ENCODE peak calls at places on chromosomes 4 and X, in seven cellular contexts. One of them, this sample, is unnamed.

GRCh38 chrX:71098302-71098701 is 2.7 kb downstream of the FOXO4 start:
- DNase-seq in right lobe of liver: no peak
- DNase-seq in H54: peak
- DNase-seq in erythroblast: peak
- DNase-seq in A549: peak
- DNase-seq in lower leg skin: no peak
- DNase-seq in heart left ventricle: peak
- DNase-seq in this sample: no peak

GRCh38 chrX:139831689-139832456 is 101.0 kb downstream of the ATP11C start:
- DNase-seq in heart left ventricle: no peak
- DNase-seq in erythroblast: no peak
- DNase-seq in A549: no peak
- DNase-seq in H54: peak
- DNase-seq in right lobe of liver: no peak
- DNase-seq in lower leg skin: peak
- DNase-seq in this sample: peak

GRCh38 chr4:122639181-122639580 is 18.3 kb upstream of the IL21 start:
- DNase-seq in heart left ventricle: no peak
- DNase-seq in A549: no peak
- DNase-seq in H54: no peak
- DNase-seq in right lobe of liver: no peak
- DNase-seq in erythroblast: no peak
- DNase-seq in lower leg skin: no peak
- DNase-seq in this sample: no peak

GRCh38 chr4:53128959-53129358 is 236.9 kb downstream of the SCFD2 start:
- DNase-seq in erythroblast: no peak
- DNase-seq in H54: no peak
- DNase-seq in A549: no peak
- DNase-seq in lower leg skin: peak
- DNase-seq in right lobe of liver: peak
- DNase-seq in heart left ventricle: peak
- DNase-seq in this sample: no peak

GRCh38 chr4:91116861-91117260 is 989.7 kb downstream of the CCSER1 start:
- DNase-seq in H54: no peak
- DNase-seq in lower leg skin: no peak
- DNase-seq in heart left ventricle: no peak
- DNase-seq in erythroblast: peak
- DNase-seq in right lobe of liver: no peak
- DNase-seq in A549: no peak
- DNase-seq in this sample: no peak

GRCh38 chr4:55157559-55158277 is 32.3 kb upstream of the KDR start:
- DNase-seq in right lobe of liver: no peak
- DNase-seq in H54: no peak
- DNase-seq in A549: no peak
- DNase-seq in lower leg skin: no peak
- DNase-seq in heart left ventricle: no peak
- DNase-seq in erythroblast: no peak
- DNase-seq in this sample: no peak

GRCh38 chr4:57265831-57266582 is 155.8 kb upstream of the IGFBP7 start:
- DNase-seq in erythroblast: no peak
- DNase-seq in heart left ventricle: no peak
- DNase-seq in H54: no peak
- DNase-seq in lower leg skin: no peak
- DNase-seq in right lobe of liver: no peak
- DNase-seq in A549: no peak
- DNase-seq in this sample: no peak

GRCh38 chr4:72505314-72505744 is 63.7 kb downstream of the ADAMTS3 start:
- DNase-seq in right lobe of liver: no peak
- DNase-seq in heart left ventricle: no peak
- DNase-seq in lower leg skin: no peak
- DNase-seq in erythroblast: peak
- DNase-seq in A549: no peak
- DNase-seq in H54: no peak
- DNase-seq in this sample: no peak

GRCh38 chrX:7996414-7996813 is 69.2 kb upstream of the PNPLA4 start:
- DNase-seq in H54: no peak
- DNase-seq in A549: no peak
- DNase-seq in right lobe of liver: no peak
- DNase-seq in lower leg skin: no peak
- DNase-seq in erythroblast: peak
- DNase-seq in heart left ventricle: no peak
- DNase-seq in this sample: no peak

GRCh38 chr4:84493092-84493850 is 5.8 kb downstream of the NKX6-1 start:
- DNase-seq in right lobe of liver: no peak
- DNase-seq in A549: no peak
- DNase-seq in lower leg skin: no peak
- DNase-seq in erythroblast: no peak
- DNase-seq in H54: no peak
- DNase-seq in heart left ventricle: no peak
- DNase-seq in this sample: no peak

GRCh38 chr4:89829470-89830138 is 7.4 kb downstream of the SNCA start:
- DNase-seq in heart left ventricle: no peak
- DNase-seq in A549: no peak
- DNase-seq in lower leg skin: peak
- DNase-seq in erythroblast: peak
- DNase-seq in H54: no peak
- DNase-seq in right lobe of liver: no peak
- DNase-seq in this sample: no peak

GRCh38 chrX:47190445-47191269 is 3.0 kb upstream of the UBA1 start:
- DNase-seq in right lobe of liver: peak
- DNase-seq in A549: peak
- DNase-seq in heart left ventricle: peak
- DNase-seq in lower leg skin: peak
- DNase-seq in erythroblast: peak
- DNase-seq in H54: peak
- DNase-seq in this sample: peak
- TF ChIP-seq POLR2A in right lobe of liver: peak
- TF ChIP-seq POLR2A in A549: peak
- TF ChIP-seq POLR2A in heart left ventricle: peak
- TF ChIP-seq POLR2A in lower leg skin: no peak
- TF ChIP-seq POLR2A in erythroblast: peak
- TF ChIP-seq POLR2A in H54: peak
- TF ChIP-seq POLR2A in this sample: peak

DNA sequence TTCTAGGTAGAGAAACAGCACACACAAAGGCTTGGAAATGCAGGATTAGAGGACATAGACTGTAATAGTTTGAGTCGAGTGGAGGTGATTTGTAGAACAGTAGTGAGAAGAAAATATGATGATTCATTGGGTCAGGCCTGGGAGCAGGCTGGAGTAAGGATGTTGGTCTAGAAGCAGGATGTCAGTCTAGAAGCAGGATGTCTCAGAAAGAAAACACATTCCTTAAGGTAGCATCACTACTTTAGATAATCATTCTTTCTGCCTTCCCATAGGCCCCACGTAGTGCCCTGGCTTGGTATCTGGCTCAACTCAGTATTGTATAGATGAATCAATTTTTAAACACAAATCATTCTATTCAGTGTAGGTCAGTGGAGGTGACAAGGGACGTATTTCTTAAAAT is 11.2 kb upstream of the DACH2 start:
- DNase-seq in heart left ventricle: no peak
- DNase-seq in H54: no peak
- DNase-seq in lower leg skin: no peak
- DNase-seq in A549: no peak
- DNase-seq in right lobe of liver: no peak
- DNase-seq in erythroblast: no peak
- DNase-seq in this sample: no peak
- TF ChIP-seq POLR2A in heart left ventricle: no peak
- TF ChIP-seq POLR2A in H54: no peak
- TF ChIP-seq POLR2A in lower leg skin: no peak
- TF ChIP-seq POLR2A in A549: no peak
- TF ChIP-seq POLR2A in right lobe of liver: no peak
- TF ChIP-seq POLR2A in erythroblast: no peak
- TF ChIP-seq POLR2A in this sample: no peak

GRCh38 chr4:76950052-76950845 is 697 bp downstream of the SEPTIN11 start:
- DNase-seq in heart left ventricle: peak
- DNase-seq in erythroblast: peak
- DNase-seq in A549: peak
- DNase-seq in H54: peak
- DNase-seq in right lobe of liver: peak
- DNase-seq in lower leg skin: peak
- DNase-seq in this sample: peak
- TF ChIP-seq POLR2A in heart left ventricle: peak
- TF ChIP-seq POLR2A in erythroblast: no peak
- TF ChIP-seq POLR2A in A549: no peak
- TF ChIP-seq POLR2A in H54: no peak
- TF ChIP-seq POLR2A in right lobe of liver: no peak
- TF ChIP-seq POLR2A in lower leg skin: no peak
- TF ChIP-seq POLR2A in this sample: no peak

GRCh38 chrX:154444001-154444754 is at the start of gene FAM50A:
- DNase-seq in A549: peak
- DNase-seq in right lobe of liver: peak
- DNase-seq in erythroblast: peak
- DNase-seq in lower leg skin: peak
- DNase-seq in H54: peak
- DNase-seq in heart left ventricle: peak
- DNase-seq in this sample: peak
- TF ChIP-seq POLR2A in A549: peak
- TF ChIP-seq POLR2A in right lobe of liver: peak
- TF ChIP-seq POLR2A in erythroblast: no peak
- TF ChIP-seq POLR2A in lower leg skin: no peak
- TF ChIP-seq POLR2A in H54: peak
- TF ChIP-seq POLR2A in heart left ventricle: peak
- TF ChIP-seq POLR2A in this sample: no peak

GRCh38 chrX:102018208-102018607 is 86.4 kb upstream of the ZMAT1 start:
- DNase-seq in erythroblast: no peak
- DNase-seq in heart left ventricle: no peak
- DNase-seq in right lobe of liver: no peak
- DNase-seq in H54: no peak
- DNase-seq in lower leg skin: no peak
- DNase-seq in A549: no peak
- DNase-seq in this sample: no peak
- TF ChIP-seq POLR2A in erythroblast: no peak
- TF ChIP-seq POLR2A in heart left ventricle: no peak
- TF ChIP-seq POLR2A in right lobe of liver: no peak
- TF ChIP-seq POLR2A in H54: no peak
- TF ChIP-seq POLR2A in lower leg skin: no peak
- TF ChIP-seq POLR2A in A549: no peak
- TF ChIP-seq POLR2A in this sample: no peak

This sample was measured in GM12891.